ENCODE peak calls at places on chromosomes 6 and 20, in five cellular contexts. One of them, this sample, is unnamed.

GRCh38 chr6:22068561-22069346 is 228.1 kb downstream of the PRL start:
- DNase-seq in left lung: no peak
- DNase-seq in brain microvascular endothelial cell: no peak
- DNase-seq in BJ: no peak
- DNase-seq in suprapubic skin: no peak
- DNase-seq in this sample: no peak

GRCh38 chr6:9699890-9700289 is 715.0 kb downstream of the TFAP2A start:
- DNase-seq in left lung: no peak
- DNase-seq in brain microvascular endothelial cell: no peak
- DNase-seq in BJ: no peak
- DNase-seq in suprapubic skin: no peak
- DNase-seq in this sample: no peak

GRCh38 chr20:18087054-18087453 is 29.3 kb upstream of the OVOL2 start:
- DNase-seq in left lung: no peak
- DNase-seq in brain microvascular endothelial cell: no peak
- DNase-seq in BJ: no peak
- DNase-seq in suprapubic skin: no peak
- DNase-seq in this sample: no peak

GRCh38 chr20:62768815-62769287 is 27.4 kb upstream of the MRGBP start:
- DNase-seq in left lung: peak; percentile 58
- DNase-seq in brain microvascular endothelial cell: peak; percentile 41
- DNase-seq in BJ: peak; percentile 11
- DNase-seq in suprapubic skin: no peak
- DNase-seq in this sample: no peak

GRCh38 chr20:53331151-53331973 is 262.3 kb downstream of the ZNF217 start:
- DNase-seq in left lung: no peak
- DNase-seq in brain microvascular endothelial cell: peak; percentile 17
- DNase-seq in BJ: peak; percentile 18
- DNase-seq in suprapubic skin: no peak
- DNase-seq in this sample: no peak

GRCh38 chr6:143965503-143966171 is 42.4 kb downstream of the PLAGL1 start:
- DNase-seq in left lung: no peak
- DNase-seq in brain microvascular endothelial cell: peak; percentile 47
- DNase-seq in BJ: no peak
- DNase-seq in suprapubic skin: no peak
- DNase-seq in this sample: no peak

GRCh38 chr6:125789167-125789566 is 1.6 kb upstream of the NCOA7 start:
- DNase-seq in left lung: no peak
- DNase-seq in brain microvascular endothelial cell: no peak
- DNase-seq in BJ: no peak
- DNase-seq in suprapubic skin: no peak
- DNase-seq in this sample: no peak

GRCh38 chr6:1124885-1125284 is 187.0 kb upstream of the FOXQ1 start:
- DNase-seq in left lung: no peak
- DNase-seq in brain microvascular endothelial cell: no peak
- DNase-seq in BJ: no peak
- DNase-seq in suprapubic skin: no peak
- DNase-seq in this sample: no peak

GRCh38 chr6:24910850-24911712 is 24.7 kb downstream of the RIPOR2 start:
- DNase-seq in left lung: peak; percentile 89
- DNase-seq in brain microvascular endothelial cell: no peak
- DNase-seq in BJ: peak; percentile 37
- DNase-seq in suprapubic skin: peak; percentile 77
- DNase-seq in this sample: no peak

GRCh38 chr20:33732166-33732970 is 572 bp downstream of the ZNF341 start:
- DNase-seq in left lung: peak; percentile 97
- DNase-seq in brain microvascular endothelial cell: peak; percentile 59
- DNase-seq in BJ: no peak
- DNase-seq in suprapubic skin: peak; percentile 89
- DNase-seq in this sample: peak; percentile 45

GRCh38 chr6:22447862-22448261 is 121.5 kb upstream of the HDGFL1 start:
- DNase-seq in left lung: no peak
- DNase-seq in brain microvascular endothelial cell: no peak
- DNase-seq in BJ: no peak
- DNase-seq in suprapubic skin: no peak
- DNase-seq in this sample: no peak

GRCh38 chr6:113246186-113246585 is 611.0 kb upstream of the MARCKS start:
- DNase-seq in left lung: no peak
- DNase-seq in brain microvascular endothelial cell: no peak
- DNase-seq in BJ: no peak
- DNase-seq in suprapubic skin: no peak
- DNase-seq in this sample: no peak

GRCh38 chr20:51412333-51412761 is 130.2 kb downstream of the NFATC2 start:
- DNase-seq in left lung: no peak
- DNase-seq in brain microvascular endothelial cell: peak; percentile 53
- DNase-seq in BJ: no peak
- DNase-seq in suprapubic skin: peak; percentile 71
- DNase-seq in this sample: no peak

GRCh38 chr6:109059591-109060021 is 35.0 kb downstream of the SESN1 start:
- DNase-seq in left lung: no peak
- DNase-seq in brain microvascular endothelial cell: peak; percentile 37
- DNase-seq in BJ: no peak
- DNase-seq in suprapubic skin: no peak
- DNase-seq in this sample: no peak

DNA sequence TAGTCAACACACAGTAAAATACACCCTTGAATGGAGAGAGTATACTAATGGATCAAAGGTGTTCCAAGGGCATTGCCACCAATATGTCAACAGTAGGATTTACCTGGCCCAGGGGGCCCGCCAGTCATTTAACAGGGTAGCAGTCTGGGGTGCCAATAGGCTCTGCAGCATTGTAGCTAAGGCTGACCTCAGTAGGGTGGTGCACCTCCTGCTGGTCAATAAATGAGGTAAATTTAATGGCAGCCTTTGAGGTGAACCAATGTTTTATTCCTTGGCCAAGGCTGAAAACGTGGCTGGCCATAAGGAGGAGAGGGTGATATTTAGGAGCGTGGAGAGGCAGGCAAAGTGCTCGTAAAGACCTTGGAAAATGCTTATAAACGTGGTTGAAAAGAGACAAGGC is 147.2 kb downstream of the RPS12 start:
- DNase-seq in left lung: no peak
- DNase-seq in brain microvascular endothelial cell: no peak
- DNase-seq in BJ: no peak
- DNase-seq in suprapubic skin: no peak
- DNase-seq in this sample: no peak
- H3K4me3 ChIP-seq in left lung: no peak overlapping the region
- H3K4me3 ChIP-seq in brain microvascular endothelial cell: no peak overlapping the region
- H3K4me3 ChIP-seq in BJ: no peak overlapping the region
- H3K4me3 ChIP-seq in suprapubic skin: no peak overlapping the region
- H3K4me3 ChIP-seq in this sample: no peak overlapping the region

GRCh38 chr20:46638367-46639274 is 12.6 kb downstream of the SLC13A3 start:
- DNase-seq in left lung: no peak
- DNase-seq in brain microvascular endothelial cell: no peak
- DNase-seq in BJ: no peak
- DNase-seq in suprapubic skin: no peak
- DNase-seq in this sample: no peak
- H3K4me3 ChIP-seq in left lung: no peak overlapping the region
- H3K4me3 ChIP-seq in brain microvascular endothelial cell: no peak overlapping the region
- H3K4me3 ChIP-seq in BJ: no peak overlapping the region
- H3K4me3 ChIP-seq in suprapubic skin: no peak overlapping the region
- H3K4me3 ChIP-seq in this sample: no peak overlapping the region

DNA sequence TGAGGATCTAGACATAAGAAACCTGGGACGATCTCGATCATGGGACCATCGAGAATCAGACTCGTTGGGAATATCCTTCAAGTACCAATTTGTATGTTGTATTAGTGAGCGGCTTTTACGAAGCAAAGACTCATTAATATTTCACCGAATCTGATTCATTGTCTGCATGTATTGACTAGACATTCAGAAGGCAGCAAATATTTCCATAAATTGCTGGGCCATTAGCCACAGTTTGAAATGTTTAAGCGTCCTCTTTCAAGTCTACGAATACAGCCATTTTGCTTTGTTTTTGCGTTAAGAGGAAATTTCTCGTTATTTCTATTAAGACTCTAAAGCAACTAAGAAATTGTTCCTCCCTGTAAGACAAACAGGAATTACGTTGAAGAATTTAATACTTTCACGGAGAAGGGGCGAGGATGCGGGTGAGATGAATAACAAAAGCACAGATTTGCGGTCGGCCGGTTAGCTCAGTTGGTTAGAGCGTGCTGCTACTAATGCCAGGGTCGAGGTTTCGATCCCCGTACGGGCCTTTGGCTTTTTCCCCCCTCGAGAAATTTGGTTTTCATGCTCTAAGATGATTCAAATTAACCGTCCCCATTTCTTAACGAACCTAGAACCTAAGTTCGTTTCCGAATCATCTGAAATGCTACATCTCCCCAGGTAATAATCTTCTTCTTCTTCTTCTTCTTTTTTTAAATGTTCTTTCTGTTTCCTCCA is 18.5 kb downstream of the POM121L2 start:
- DNase-seq in left lung: no peak
- DNase-seq in brain microvascular endothelial cell: peak; percentile 75
- DNase-seq in BJ: no peak
- DNase-seq in suprapubic skin: no peak
- DNase-seq in this sample: no peak
- H3K4me3 ChIP-seq in left lung: no peak overlapping the region
- H3K4me3 ChIP-seq in brain microvascular endothelial cell: peak overlapping the region; percentile 33
- H3K4me3 ChIP-seq in BJ: no peak overlapping the region
- H3K4me3 ChIP-seq in suprapubic skin: no peak overlapping the region
- H3K4me3 ChIP-seq in this sample: no peak overlapping the region

GRCh38 chr6:135869857-135870256 is 18.4 kb downstream of the PDE7B start:
- DNase-seq in left lung: no peak
- DNase-seq in brain microvascular endothelial cell: no peak
- DNase-seq in BJ: no peak
- DNase-seq in suprapubic skin: no peak
- DNase-seq in this sample: no peak

GRCh38 chr6:135875446-135875845 is 23.9 kb downstream of the PDE7B start:
- DNase-seq in left lung: no peak
- DNase-seq in brain microvascular endothelial cell: no peak
- DNase-seq in BJ: no peak
- DNase-seq in suprapubic skin: no peak
- DNase-seq in this sample: no peak

GRCh38 chr6:135870722-135871121 is 19.2 kb downstream of the PDE7B start:
- DNase-seq in left lung: no peak
- DNase-seq in brain microvascular endothelial cell: peak; percentile 84
- DNase-seq in BJ: no peak
- DNase-seq in suprapubic skin: no peak
- DNase-seq in this sample: peak; percentile 88

GRCh38 chr6:135871296-135871695 is 19.8 kb downstream of the PDE7B start:
- DNase-seq in left lung: no peak
- DNase-seq in brain microvascular endothelial cell: peak; percentile 66
- DNase-seq in BJ: no peak
- DNase-seq in suprapubic skin: no peak
- DNase-seq in this sample: no peak

GRCh38 chr6:135871878-135872277 is 20.4 kb downstream of the PDE7B start:
- DNase-seq in left lung: no peak
- DNase-seq in brain microvascular endothelial cell: peak; percentile 38
- DNase-seq in BJ: peak; percentile 35
- DNase-seq in suprapubic skin: no peak
- DNase-seq in this sample: no peak
- H3K4me3 ChIP-seq in left lung: no peak overlapping the region
- H3K4me3 ChIP-seq in brain microvascular endothelial cell: no peak overlapping the region
- H3K4me3 ChIP-seq in BJ: no peak overlapping the region
- H3K4me3 ChIP-seq in suprapubic skin: no peak overlapping the region
- H3K4me3 ChIP-seq in this sample: no peak overlapping the region

DNA sequence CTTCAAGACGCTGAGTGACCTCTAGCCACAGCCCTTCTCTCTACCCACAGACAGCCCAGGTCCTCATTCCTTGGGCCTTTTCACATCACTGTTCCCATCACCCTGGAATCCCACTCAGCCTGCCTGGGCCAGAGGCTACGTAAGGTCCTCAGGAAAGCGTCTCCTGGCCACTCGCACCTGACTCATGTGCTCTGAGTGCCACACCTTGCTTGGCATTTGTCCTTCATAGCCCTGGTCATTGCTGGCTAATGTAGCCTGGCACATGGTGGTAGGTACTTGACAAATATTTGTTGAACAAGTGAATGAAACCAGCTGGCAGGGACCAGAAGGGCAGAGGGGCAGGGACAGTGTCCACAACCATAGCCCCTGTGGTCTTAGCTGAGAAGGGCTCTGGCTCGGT is 50.6 kb upstream of the FANCE start:
- DNase-seq in left lung: no peak
- DNase-seq in brain microvascular endothelial cell: no peak
- DNase-seq in BJ: no peak
- DNase-seq in suprapubic skin: no peak
- DNase-seq in this sample: no peak
- H3K4me3 ChIP-seq in left lung: no peak overlapping the region
- H3K4me3 ChIP-seq in brain microvascular endothelial cell: no peak overlapping the region
- H3K4me3 ChIP-seq in BJ: no peak overlapping the region
- H3K4me3 ChIP-seq in suprapubic skin: no peak overlapping the region
- H3K4me3 ChIP-seq in this sample: no peak overlapping the region

GRCh38 chr6:56540232-56540631 is 102.5 kb downstream of the DST start:
- DNase-seq in left lung: no peak
- DNase-seq in brain microvascular endothelial cell: no peak
- DNase-seq in BJ: no peak
- DNase-seq in suprapubic skin: no peak
- DNase-seq in this sample: no peak
- H3K4me3 ChIP-seq in left lung: peak overlapping the region; percentile 40
- H3K4me3 ChIP-seq in brain microvascular endothelial cell: no peak overlapping the region
- H3K4me3 ChIP-seq in BJ: peak overlapping the region; percentile 59
- H3K4me3 ChIP-seq in suprapubic skin: peak overlapping the region; percentile 67
- H3K4me3 ChIP-seq in this sample: no peak overlapping the region